ENCODE peak calls at places on chromosome 18, in five cellular contexts. L is HTR-8/SVneo; S is activated CD8-positive, alpha-beta memory T cell treated with anti-CD3 and anti-CD28 coated beads, Interleukin-2, amount 50 U/mL, for 48 hours; V is posterior vena cava; Z is endodermal cell. N is an unnamed sample.

GRCh38 chr18:61502472-61502871 is 169.2 kb downstream of the CDH20 start:
- DNase-seq in L (peak; percentile 30), S (no peak), V (no peak), Z (peak; percentile 81), N (peak; percentile 84)

GRCh38 chr18:9949315-9949714 is 35.5 kb downstream of the VAPA start:
- DNase-seq in L (no peak), S (no peak), V (no peak), Z (no peak), N (no peak)

GRCh38 chr18:8800876-8801262 is 95.5 kb downstream of the MTCL1 start:
- DNase-seq in L (no peak), S (no peak), V (no peak), Z (peak; percentile 79), N (no peak)

GRCh38 chr18:9392726-9393125 is 58.2 kb downstream of the TWSG1 start:
- DNase-seq in L (no peak), S (no peak), V (no peak), Z (no peak), N (no peak)

GRCh38 chr18:23560186-23560585 is 26.1 kb downstream of the NPC1 start:
- DNase-seq in L (no peak), S (no peak), V (no peak), Z (no peak), N (no peak)

GRCh38 chr18:69636529-69637301 is 236.0 kb downstream of the DOK6 start:
- DNase-seq in L (no peak), S (no peak), V (no peak), Z (peak; percentile 73), N (peak; percentile 66)

GRCh38 chr18:62744076-62744705 is 28.9 kb downstream of the PHLPP1 start:
- DNase-seq in L (no peak), S (no peak), V (no peak), Z (no peak), N (peak; percentile 43)

GRCh38 chr18:54734059-54734458 is 94.2 kb upstream of the RAB27B start:
- DNase-seq in L (peak; percentile 29), S (no peak), V (no peak), Z (no peak), N (no peak)

GRCh38 chr18:58054041-58054733 is 10.2 kb downstream of the NEDD4L start:
- DNase-seq in L (no peak), S (no peak), V (no peak), Z (peak; percentile 68), N (peak; percentile 72)